ENCODE peak calls at places on chromosomes 1 and 21, in ten cellular contexts. One of them, this sample, is unnamed.

GRCh38 chr1:112172294-112172882 is 182.9 kb upstream of the KCND3 start:
- DNase-seq in transverse colon: no peak
- DNase-seq in left ventricle myocardium inferior: peak; percentile 22
- DNase-seq in endodermal cell: peak; percentile 87
- DNase-seq in colonic mucosa: peak; percentile 18
- DNase-seq in GM12878: no peak
- DNase-seq in HCT116: no peak
- DNase-seq in right atrium auricular region: no peak
- DNase-seq in pancreas: no peak
- DNase-seq in HepG2: peak; percentile 36
- DNase-seq in this sample: no peak

GRCh38 chr1:3483801-3484444 is 29.5 kb downstream of the ARHGEF16 start:
- DNase-seq in transverse colon: peak; percentile 50
- DNase-seq in left ventricle myocardium inferior: no peak
- DNase-seq in endodermal cell: peak; percentile 94
- DNase-seq in colonic mucosa: peak; percentile 67
- DNase-seq in GM12878: no peak
- DNase-seq in HCT116: no peak
- DNase-seq in right atrium auricular region: no peak
- DNase-seq in pancreas: peak; percentile 90
- DNase-seq in HepG2: peak; percentile 36
- DNase-seq in this sample: peak; percentile 14

GRCh38 chr21:46618738-46619369 is 14.0 kb upstream of the S100B start:
- DNase-seq in transverse colon: no peak
- DNase-seq in left ventricle myocardium inferior: no peak
- DNase-seq in endodermal cell: no peak
- DNase-seq in colonic mucosa: no peak
- DNase-seq in GM12878: no peak
- DNase-seq in HCT116: no peak
- DNase-seq in right atrium auricular region: no peak
- DNase-seq in pancreas: no peak
- DNase-seq in HepG2: no peak
- DNase-seq in this sample: no peak

GRCh38 chr21:38691626-38692025 is 114.1 kb upstream of the ETS2 start:
- DNase-seq in transverse colon: no peak
- DNase-seq in left ventricle myocardium inferior: no peak
- DNase-seq in endodermal cell: no peak
- DNase-seq in colonic mucosa: no peak
- DNase-seq in GM12878: no peak
- DNase-seq in HCT116: no peak
- DNase-seq in right atrium auricular region: no peak
- DNase-seq in pancreas: no peak
- DNase-seq in HepG2: no peak
- DNase-seq in this sample: no peak

GRCh38 chr1:174982971-174983689 is 16.6 kb upstream of the CACYBP start:
- DNase-seq in transverse colon: no peak
- DNase-seq in left ventricle myocardium inferior: no peak
- DNase-seq in endodermal cell: no peak
- DNase-seq in colonic mucosa: peak; percentile 61
- DNase-seq in GM12878: no peak
- DNase-seq in HCT116: peak; percentile 36
- DNase-seq in right atrium auricular region: no peak
- DNase-seq in pancreas: no peak
- DNase-seq in HepG2: peak; percentile 34
- DNase-seq in this sample: peak; percentile 25

GRCh38 chr1:206737729-206738222 is 32.8 kb upstream of the IL19 start:
- DNase-seq in transverse colon: no peak
- DNase-seq in left ventricle myocardium inferior: no peak
- DNase-seq in endodermal cell: no peak
- DNase-seq in colonic mucosa: peak; percentile 16
- DNase-seq in GM12878: no peak
- DNase-seq in HCT116: no peak
- DNase-seq in right atrium auricular region: no peak
- DNase-seq in pancreas: no peak
- DNase-seq in HepG2: no peak
- DNase-seq in this sample: no peak

GRCh38 chr21:36730291-36731281 is 31.7 kb downstream of the SIM2 start:
- DNase-seq in transverse colon: no peak
- DNase-seq in left ventricle myocardium inferior: no peak
- DNase-seq in endodermal cell: peak; percentile 9
- DNase-seq in colonic mucosa: no peak
- DNase-seq in GM12878: no peak
- DNase-seq in HCT116: no peak
- DNase-seq in right atrium auricular region: no peak
- DNase-seq in pancreas: no peak
- DNase-seq in HepG2: peak; percentile 93
- DNase-seq in this sample: no peak

GRCh38 chr1:74767490-74767889 is 34.5 kb downstream of the TYW3 start:
- DNase-seq in transverse colon: no peak
- DNase-seq in left ventricle myocardium inferior: no peak
- DNase-seq in endodermal cell: peak; percentile 77
- DNase-seq in colonic mucosa: no peak
- DNase-seq in GM12878: no peak
- DNase-seq in HCT116: peak; percentile 44
- DNase-seq in right atrium auricular region: no peak
- DNase-seq in pancreas: no peak
- DNase-seq in HepG2: peak; percentile 20
- DNase-seq in this sample: no peak

GRCh38 chr1:2322065-2322571 is 69.2 kb downstream of the MORN1 start:
- DNase-seq in transverse colon: peak; percentile 60
- DNase-seq in left ventricle myocardium inferior: peak; percentile 75
- DNase-seq in endodermal cell: peak; percentile 69
- DNase-seq in colonic mucosa: no peak
- DNase-seq in GM12878: no peak
- DNase-seq in HCT116: no peak
- DNase-seq in right atrium auricular region: peak; percentile 92
- DNase-seq in pancreas: no peak
- DNase-seq in HepG2: peak; percentile 34
- DNase-seq in this sample: no peak

GRCh38 chr1:115341948-115342347 is 3.9 kb upstream of the NGF start:
- DNase-seq in transverse colon: no peak
- DNase-seq in left ventricle myocardium inferior: no peak
- DNase-seq in endodermal cell: no peak
- DNase-seq in colonic mucosa: no peak
- DNase-seq in GM12878: no peak
- DNase-seq in HCT116: no peak
- DNase-seq in right atrium auricular region: no peak
- DNase-seq in pancreas: no peak
- DNase-seq in HepG2: no peak
- DNase-seq in this sample: no peak

GRCh38 chr1:209761021-209761635 is 5.3 kb downstream of the TRAF3IP3 start:
- DNase-seq in transverse colon: no peak
- DNase-seq in left ventricle myocardium inferior: no peak
- DNase-seq in endodermal cell: no peak
- DNase-seq in colonic mucosa: no peak
- DNase-seq in GM12878: no peak
- DNase-seq in HCT116: no peak
- DNase-seq in right atrium auricular region: no peak
- DNase-seq in pancreas: no peak
- DNase-seq in HepG2: no peak
- DNase-seq in this sample: no peak

GRCh38 chr21:26966360-26966977 is 419 bp downstream of the ADAMTS5 start:
- DNase-seq in transverse colon: no peak
- DNase-seq in left ventricle myocardium inferior: no peak
- DNase-seq in endodermal cell: no peak
- DNase-seq in colonic mucosa: no peak
- DNase-seq in GM12878: no peak
- DNase-seq in HCT116: no peak
- DNase-seq in right atrium auricular region: no peak
- DNase-seq in pancreas: peak; percentile 59
- DNase-seq in HepG2: no peak
- DNase-seq in this sample: no peak

GRCh38 chr1:221695346-221695745 is 46.5 kb downstream of the DUSP10 start:
- DNase-seq in transverse colon: no peak
- DNase-seq in left ventricle myocardium inferior: no peak
- DNase-seq in endodermal cell: no peak
- DNase-seq in colonic mucosa: no peak
- DNase-seq in GM12878: no peak
- DNase-seq in HCT116: no peak
- DNase-seq in right atrium auricular region: no peak
- DNase-seq in pancreas: no peak
- DNase-seq in HepG2: no peak
- DNase-seq in this sample: no peak

GRCh38 chr1:101314244-101314643 is 77.4 kb downstream of the S1PR1 start:
- DNase-seq in transverse colon: no peak
- DNase-seq in left ventricle myocardium inferior: no peak
- DNase-seq in endodermal cell: no peak
- DNase-seq in colonic mucosa: no peak
- DNase-seq in GM12878: no peak
- DNase-seq in HCT116: no peak
- DNase-seq in right atrium auricular region: no peak
- DNase-seq in pancreas: no peak
- DNase-seq in HepG2: no peak
- DNase-seq in this sample: no peak

GRCh38 chr1:244204004-244204403 is 152.9 kb downstream of the ZBTB18 start:
- DNase-seq in transverse colon: no peak
- DNase-seq in left ventricle myocardium inferior: no peak
- DNase-seq in endodermal cell: no peak
- DNase-seq in colonic mucosa: no peak
- DNase-seq in GM12878: no peak
- DNase-seq in HCT116: no peak
- DNase-seq in right atrium auricular region: no peak
- DNase-seq in pancreas: no peak
- DNase-seq in HepG2: no peak
- DNase-seq in this sample: no peak

GRCh38 chr1:9872430-9873165 is 37.5 kb downstream of the CTNNBIP1 start:
- DNase-seq in transverse colon: no peak
- DNase-seq in left ventricle myocardium inferior: no peak
- DNase-seq in endodermal cell: no peak
- DNase-seq in colonic mucosa: no peak
- DNase-seq in GM12878: no peak
- DNase-seq in HCT116: no peak
- DNase-seq in right atrium auricular region: no peak
- DNase-seq in pancreas: no peak
- DNase-seq in HepG2: no peak
- DNase-seq in this sample: no peak

GRCh38 chr1:68162761-68163160 is 69.6 kb downstream of the WLS start:
- DNase-seq in transverse colon: no peak
- DNase-seq in left ventricle myocardium inferior: no peak
- DNase-seq in endodermal cell: peak; percentile 78
- DNase-seq in colonic mucosa: no peak
- DNase-seq in GM12878: no peak
- DNase-seq in HCT116: no peak
- DNase-seq in right atrium auricular region: no peak
- DNase-seq in pancreas: no peak
- DNase-seq in HepG2: no peak
- DNase-seq in this sample: no peak
- TF ChIP-seq CTCF in transverse colon: no peak
- TF ChIP-seq CTCF in left ventricle myocardium inferior: peak; percentile 26
- TF ChIP-seq CTCF in endodermal cell: peak; percentile 65
- TF ChIP-seq CTCF in colonic mucosa: no peak
- TF ChIP-seq CTCF in GM12878: no peak
- TF ChIP-seq CTCF in HCT116: peak; percentile 11
- TF ChIP-seq CTCF in right atrium auricular region: no peak
- TF ChIP-seq CTCF in pancreas: no peak
- TF ChIP-seq CTCF in HepG2: peak; percentile 31
- TF ChIP-seq CTCF in this sample: no peak

DNA sequence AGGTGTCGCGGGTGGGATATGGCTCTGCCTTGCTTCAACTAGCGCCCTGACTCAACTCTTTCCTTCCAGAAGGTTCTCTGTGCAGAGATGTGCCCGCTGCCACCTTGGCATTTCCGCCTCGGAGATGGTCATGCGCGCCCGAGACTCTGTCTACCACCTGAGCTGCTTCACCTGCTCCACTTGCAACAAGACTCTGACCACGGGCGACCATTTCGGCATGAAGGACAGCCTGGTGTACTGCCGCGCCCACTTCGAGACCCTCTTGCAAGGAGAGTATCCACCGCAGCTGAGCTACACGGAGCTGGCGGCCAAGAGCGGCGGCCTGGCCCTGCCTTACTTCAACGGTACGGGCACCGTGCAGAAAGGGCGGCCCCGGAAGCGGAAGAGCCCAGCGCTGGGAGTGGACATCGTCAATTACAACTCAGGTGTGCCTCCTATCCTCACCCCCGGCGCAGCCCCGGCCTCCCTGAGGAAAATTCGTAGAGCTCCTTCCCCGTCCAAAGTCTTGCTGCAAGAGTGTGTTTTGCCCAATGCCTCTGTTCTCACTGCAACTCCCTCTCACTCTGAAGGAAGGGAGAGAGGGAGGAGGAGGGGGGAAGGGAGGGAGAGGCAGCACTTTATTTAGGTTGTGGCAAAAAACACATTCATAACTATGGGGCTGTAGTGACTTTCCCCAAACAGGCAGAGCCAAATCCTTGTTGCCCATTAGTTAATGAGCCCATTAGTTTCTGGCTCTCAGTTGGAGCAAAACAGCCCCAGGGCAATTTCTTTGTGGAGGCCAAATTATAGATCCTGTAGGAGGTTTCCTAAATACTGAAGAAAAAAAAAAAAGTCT is 4.3 kb downstream of the LHX9 start:
- DNase-seq in transverse colon: peak; percentile 46
- DNase-seq in left ventricle myocardium inferior: no peak
- DNase-seq in endodermal cell: peak; percentile 82
- DNase-seq in colonic mucosa: peak; percentile 74
- DNase-seq in GM12878: no peak
- DNase-seq in HCT116: no peak
- DNase-seq in right atrium auricular region: no peak
- DNase-seq in pancreas: no peak
- DNase-seq in HepG2: no peak
- DNase-seq in this sample: no peak
- H3K27me3 ChIP-seq in transverse colon: peaks cover 91% of the 10 kb centered on the region
- H3K27me3 ChIP-seq in left ventricle myocardium inferior: peaks cover 100% of the 10 kb centered on the region
- H3K27me3 ChIP-seq in endodermal cell: peaks cover 80% of the 10 kb centered on the region
- H3K27me3 ChIP-seq in colonic mucosa: peaks cover 58% of the 10 kb centered on the region
- H3K27me3 ChIP-seq in GM12878: peaks cover 12% of the 10 kb centered on the region
- H3K27me3 ChIP-seq in HCT116: no peaks in the 10 kb centered on the region
- H3K27me3 ChIP-seq in right atrium auricular region: peaks cover 50% of the 10 kb centered on the region
- H3K27me3 ChIP-seq in pancreas: peaks cover 28% of the 10 kb centered on the region
- H3K27me3 ChIP-seq in HepG2: peaks cover 11% of the 10 kb centered on the region
- H3K27me3 ChIP-seq in this sample: peaks cover 76% of the 10 kb centered on the region

DNA sequence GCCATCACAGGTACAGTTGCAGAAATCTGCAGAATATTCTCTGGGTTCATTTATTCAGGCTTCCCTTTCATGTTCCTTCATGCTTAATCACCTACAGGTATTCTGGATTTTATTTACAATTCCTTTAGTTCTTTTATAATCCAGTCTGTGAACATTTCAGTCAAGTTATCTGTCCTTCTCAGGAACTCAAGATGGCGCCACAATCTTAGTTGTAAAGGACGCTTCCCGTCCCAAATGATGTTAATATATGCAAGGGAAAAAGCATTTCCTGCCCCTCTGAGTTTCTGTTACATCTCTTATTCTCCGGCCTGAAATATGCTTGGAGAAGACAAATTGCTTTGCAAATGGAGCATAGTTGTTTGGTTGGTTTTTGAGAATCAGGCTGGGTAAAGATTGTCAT is 19.3 kb downstream of the F3 start:
- DNase-seq in transverse colon: no peak
- DNase-seq in left ventricle myocardium inferior: no peak
- DNase-seq in endodermal cell: no peak
- DNase-seq in colonic mucosa: peak; percentile 36
- DNase-seq in GM12878: no peak
- DNase-seq in HCT116: peak; percentile 45
- DNase-seq in right atrium auricular region: no peak
- DNase-seq in pancreas: no peak
- DNase-seq in HepG2: no peak
- DNase-seq in this sample: no peak
- TF ChIP-seq CTCF in transverse colon: peak; percentile 37
- TF ChIP-seq CTCF in left ventricle myocardium inferior: peak; percentile 62
- TF ChIP-seq CTCF in endodermal cell: peak; percentile 71
- TF ChIP-seq CTCF in colonic mucosa: peak; percentile 25
- TF ChIP-seq CTCF in GM12878: peak; percentile 32
- TF ChIP-seq CTCF in HCT116: peak; percentile 87
- TF ChIP-seq CTCF in right atrium auricular region: no peak
- TF ChIP-seq CTCF in pancreas: no peak
- TF ChIP-seq CTCF in HepG2: peak; percentile 47
- TF ChIP-seq CTCF in this sample: no peak

GRCh38 chr1:245337829-245338484 is 183.2 kb downstream of the KIF26B start:
- DNase-seq in transverse colon: no peak
- DNase-seq in left ventricle myocardium inferior: no peak
- DNase-seq in endodermal cell: peak; percentile 61
- DNase-seq in colonic mucosa: no peak
- DNase-seq in GM12878: no peak
- DNase-seq in HCT116: no peak
- DNase-seq in right atrium auricular region: no peak
- DNase-seq in pancreas: no peak
- DNase-seq in HepG2: no peak
- DNase-seq in this sample: no peak
- H3K27me3 ChIP-seq in transverse colon: no peaks in the 10 kb centered on the region
- H3K27me3 ChIP-seq in left ventricle myocardium inferior: peaks cover 5% of the 10 kb centered on the region
- H3K27me3 ChIP-seq in endodermal cell: no peaks in the 10 kb centered on the region
- H3K27me3 ChIP-seq in colonic mucosa: no peaks in the 10 kb centered on the region
- H3K27me3 ChIP-seq in GM12878: no peaks in the 10 kb centered on the region
- H3K27me3 ChIP-seq in HCT116: no peaks in the 10 kb centered on the region
- H3K27me3 ChIP-seq in right atrium auricular region: no peaks in the 10 kb centered on the region
- H3K27me3 ChIP-seq in pancreas: no peaks in the 10 kb centered on the region
- H3K27me3 ChIP-seq in HepG2: no peaks in the 10 kb centered on the region
- H3K27me3 ChIP-seq in this sample: no peaks in the 10 kb centered on the region